ENCODE peak calls at places on chromosomes 4 and X, in eight cellular contexts. Z, N, V, E, M, O, W and T are unnamed samples.

GRCh38 chrX:51484616-51485015 is 11.8 kb downstream of the NUDT11 start:
- DNase-seq in M (no peak), Z (no peak), E (no peak), O (no peak), N (peak; percentile 5), W (no peak), V (no peak), T (no peak)

GRCh38 chr4:140944539-140944938 is 188.4 kb upstream of the TBC1D9 start:
- DNase-seq in O (peak; percentile 84), N (no peak), W (no peak), Z (peak; percentile 25), V (no peak), E (no peak), M (no peak), T (no peak)

GRCh38 chr4:5126857-5127256 is 75.6 kb downstream of the STK32B start:
- DNase-seq in V (no peak), M (no peak), W (no peak), N (no peak), O (no peak), Z (no peak), E (no peak), T (no peak)

GRCh38 chr4:7021355-7021754 is 21.8 kb upstream of the TADA2B start:
- DNase-seq in E (no peak), O (no peak), M (no peak), W (no peak), Z (no peak), V (no peak), N (no peak), T (no peak)

GRCh38 chr4:1464581-1465171 is 58.4 kb upstream of the NKX1-1 start:
- DNase-seq in M (no peak), E (no peak), O (no peak), W (no peak), N (no peak), V (peak; percentile 9), Z (no peak), T (no peak)

GRCh38 chr4:648579-649292 is 23.4 kb downstream of the PDE6B start:
- DNase-seq in E (no peak), W (no peak), M (no peak), Z (no peak), N (no peak), O (no peak), V (no peak), T (no peak)

GRCh38 chr4:28799696-28800095 is 1920.5 kb upstream of the PCDH7 start:
- DNase-seq in O (no peak), E (no peak), W (no peak), Z (no peak), N (no peak), M (no peak), V (no peak), T (no peak)

GRCh38 chr4:40238700-40239548 is 42.1 kb downstream of the RHOH start:
- DNase-seq in E (peak; percentile 80), Z (peak; percentile 36), N (peak; percentile 40), V (no peak), O (no peak), M (peak; percentile 96), W (peak; percentile 72), T (no peak)